ENCODE peak calls at places on chromosomes 4 and X, in five cellular contexts. One of them, this sample, is unnamed.

GRCh38 chr4:91936301-91936700 is 367.5 kb upstream of the GRID2 start:
- DNase-seq in left lung: no peak
- DNase-seq in heart left ventricle: no peak
- DNase-seq in breast epithelium: no peak
- DNase-seq in right cardiac atrium: no peak
- DNase-seq in this sample: no peak

GRCh38 chrX:96761566-96761965 is 76.9 kb downstream of the DIAPH2 start:
- DNase-seq in left lung: no peak
- DNase-seq in heart left ventricle: no peak
- DNase-seq in breast epithelium: no peak
- DNase-seq in right cardiac atrium: no peak
- DNase-seq in this sample: no peak

GRCh38 chrX:49838374-49838773 is 9.3 kb downstream of the PAGE4 start:
- DNase-seq in left lung: no peak
- DNase-seq in heart left ventricle: no peak
- DNase-seq in breast epithelium: no peak
- DNase-seq in right cardiac atrium: no peak
- DNase-seq in this sample: no peak

GRCh38 chrX:65528705-65529340 is 5.8 kb downstream of the LAS1L start:
- DNase-seq in left lung: no peak
- DNase-seq in heart left ventricle: no peak
- DNase-seq in breast epithelium: no peak
- DNase-seq in right cardiac atrium: no peak
- DNase-seq in this sample: peak; percentile 32

GRCh38 chrX:30975467-30975866 is 86.4 kb upstream of the TAB3 start:
- DNase-seq in left lung: no peak
- DNase-seq in heart left ventricle: no peak
- DNase-seq in breast epithelium: no peak
- DNase-seq in right cardiac atrium: no peak
- DNase-seq in this sample: no peak

GRCh38 chr4:121900132-121900983 is 30.1 kb upstream of the BBS7 start:
- DNase-seq in left lung: no peak
- DNase-seq in heart left ventricle: peak; percentile 24
- DNase-seq in breast epithelium: no peak
- DNase-seq in right cardiac atrium: no peak
- DNase-seq in this sample: no peak

GRCh38 chr4:174091130-174091529 is 192.3 kb downstream of the FBXO8 start:
- DNase-seq in left lung: no peak
- DNase-seq in heart left ventricle: no peak
- DNase-seq in breast epithelium: no peak
- DNase-seq in right cardiac atrium: no peak
- DNase-seq in this sample: no peak

GRCh38 chr4:56129431-56129861 is 180.7 kb downstream of the CEP135 start:
- DNase-seq in left lung: no peak
- DNase-seq in heart left ventricle: no peak
- DNase-seq in breast epithelium: no peak
- DNase-seq in right cardiac atrium: no peak
- DNase-seq in this sample: no peak

GRCh38 chr4:52370576-52370975 is 288.5 kb downstream of the USP46 start:
- DNase-seq in left lung: no peak
- DNase-seq in heart left ventricle: no peak
- DNase-seq in breast epithelium: no peak
- DNase-seq in right cardiac atrium: no peak
- DNase-seq in this sample: no peak

GRCh38 chrX:14497184-14497666 is 32.1 kb upstream of the GLRA2 start:
- DNase-seq in left lung: no peak
- DNase-seq in heart left ventricle: no peak
- DNase-seq in breast epithelium: no peak
- DNase-seq in right cardiac atrium: no peak
- DNase-seq in this sample: no peak

GRCh38 chr4:47104986-47105385 is 73.6 kb downstream of the GABRB1 start:
- DNase-seq in left lung: no peak
- DNase-seq in heart left ventricle: no peak
- DNase-seq in breast epithelium: no peak
- DNase-seq in right cardiac atrium: no peak
- DNase-seq in this sample: no peak

GRCh38 chrX:49995795-49996455 is 73.5 kb downstream of the CLCN5 start:
- DNase-seq in left lung: no peak
- DNase-seq in heart left ventricle: no peak
- DNase-seq in breast epithelium: no peak
- DNase-seq in right cardiac atrium: no peak
- DNase-seq in this sample: no peak

GRCh38 chr4:53716471-53717063 is 125.3 kb upstream of the LNX1 start:
- DNase-seq in left lung: no peak
- DNase-seq in heart left ventricle: no peak
- DNase-seq in breast epithelium: no peak
- DNase-seq in right cardiac atrium: no peak
- DNase-seq in this sample: no peak

GRCh38 chr4:185534534-185534849 is 815 bp downstream of the PDLIM3 start:
- DNase-seq in left lung: no peak
- DNase-seq in heart left ventricle: no peak
- DNase-seq in breast epithelium: no peak
- DNase-seq in right cardiac atrium: no peak
- DNase-seq in this sample: no peak

GRCh38 chr4:185535818-185536729 is 767 bp upstream of the PDLIM3 start:
- DNase-seq in left lung: no peak
- DNase-seq in heart left ventricle: peak; percentile 69
- DNase-seq in breast epithelium: no peak
- DNase-seq in right cardiac atrium: peak; percentile 76
- DNase-seq in this sample: peak; percentile 92

GRCh38 chr4:185532795-185533324 is 2.4 kb downstream of the PDLIM3 start:
- DNase-seq in left lung: no peak
- DNase-seq in heart left ventricle: no peak
- DNase-seq in breast epithelium: no peak
- DNase-seq in right cardiac atrium: no peak
- DNase-seq in this sample: no peak

GRCh38 chr4:185532327-185532726 is 3.0 kb downstream of the PDLIM3 start:
- DNase-seq in left lung: no peak
- DNase-seq in heart left ventricle: peak; percentile 49
- DNase-seq in breast epithelium: no peak
- DNase-seq in right cardiac atrium: peak; percentile 39
- DNase-seq in this sample: peak; percentile 62

DNA sequence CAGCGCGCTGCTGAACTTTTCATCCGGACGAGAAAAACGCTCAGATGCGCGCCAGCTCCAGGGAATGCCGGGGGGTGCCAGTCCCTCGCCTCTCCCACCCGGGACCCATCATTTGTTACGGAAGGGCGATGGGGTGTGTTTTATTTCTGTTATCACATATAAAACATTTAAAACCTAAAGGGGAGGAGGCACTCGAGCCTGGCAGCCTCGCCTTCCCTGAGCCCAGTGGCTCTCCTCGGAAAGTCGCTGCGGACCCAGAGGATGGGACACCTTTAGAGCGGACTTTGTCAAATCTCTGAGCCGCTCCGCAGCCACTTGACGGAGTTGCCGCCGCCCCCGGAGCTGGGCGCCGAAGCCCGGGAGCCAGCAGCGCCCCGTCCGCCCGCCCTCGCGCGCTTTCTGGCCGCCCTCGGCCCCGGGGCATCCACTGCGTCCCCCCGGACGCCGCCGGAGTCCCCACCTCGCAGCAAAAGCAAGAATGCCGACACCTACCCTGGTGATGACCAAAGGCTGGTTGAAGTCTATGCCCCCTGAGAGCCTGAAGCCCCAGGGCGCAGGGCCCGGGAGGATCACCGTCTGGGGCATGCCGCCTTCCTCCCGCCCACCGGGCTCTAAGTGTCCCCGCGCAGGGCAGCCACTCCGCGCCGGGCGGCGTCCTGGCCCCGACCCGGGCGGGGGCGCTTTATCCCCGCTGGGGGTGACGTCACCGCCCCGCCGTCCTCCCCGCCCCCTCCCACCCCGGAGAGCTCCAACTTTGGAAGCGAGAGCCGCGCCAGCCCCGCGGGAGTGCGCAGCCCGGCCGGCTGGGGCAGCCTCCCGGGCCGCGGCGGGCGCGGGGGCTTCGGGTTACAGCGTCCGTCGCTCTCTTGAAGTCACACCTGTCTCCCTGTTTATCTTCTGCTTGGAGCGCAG is at the start of gene PDLIM3:
- DNase-seq in left lung: peak; percentile 85
- DNase-seq in heart left ventricle: peak; percentile 87
- DNase-seq in breast epithelium: peak; percentile 70
- DNase-seq in right cardiac atrium: peak; percentile 94
- DNase-seq in this sample: peak; percentile 91
- H3K4me3 ChIP-seq in left lung: peak within 1 kb of the TSS; percentile 52
- H3K4me3 ChIP-seq in heart left ventricle: peak within 1 kb of the TSS; percentile 97
- H3K4me3 ChIP-seq in breast epithelium: peak within 1 kb of the TSS; percentile 94
- H3K4me3 ChIP-seq in right cardiac atrium: peak within 1 kb of the TSS; percentile 99
- H3K4me3 ChIP-seq in this sample: peak within 1 kb of the TSS; percentile 98

GRCh38 chr4:104489731-104490095 is 5.0 kb downstream of the CXXC4 start:
- DNase-seq in left lung: no peak
- DNase-seq in heart left ventricle: no peak
- DNase-seq in breast epithelium: no peak
- DNase-seq in right cardiac atrium: no peak
- DNase-seq in this sample: no peak
- H3K4me1 ChIP-seq in left lung: no peaks in the 10 kb centered on the region
- H3K4me1 ChIP-seq in heart left ventricle: peaks cover 10% of the 10 kb centered on the region
- H3K4me1 ChIP-seq in breast epithelium: no peaks in the 10 kb centered on the region
- H3K4me1 ChIP-seq in right cardiac atrium: no peaks in the 10 kb centered on the region
- H3K4me1 ChIP-seq in this sample: peaks cover 14% of the 10 kb centered on the region

GRCh38 chrX:20019672-20020365 is 29.0 kb upstream of the BCLAF3 start:
- DNase-seq in left lung: no peak
- DNase-seq in heart left ventricle: peak; percentile 57
- DNase-seq in breast epithelium: no peak
- DNase-seq in right cardiac atrium: no peak
- DNase-seq in this sample: no peak
- H3K9me3 ChIP-seq in left lung: peaks cover 10% of the 10 kb centered on the region
- H3K9me3 ChIP-seq in heart left ventricle: peaks cover 22% of the 10 kb centered on the region
- H3K9me3 ChIP-seq in breast epithelium: peaks cover 17% of the 10 kb centered on the region
- H3K9me3 ChIP-seq in right cardiac atrium: no peaks in the 10 kb centered on the region
- H3K9me3 ChIP-seq in this sample: no peaks in the 10 kb centered on the region

DNA sequence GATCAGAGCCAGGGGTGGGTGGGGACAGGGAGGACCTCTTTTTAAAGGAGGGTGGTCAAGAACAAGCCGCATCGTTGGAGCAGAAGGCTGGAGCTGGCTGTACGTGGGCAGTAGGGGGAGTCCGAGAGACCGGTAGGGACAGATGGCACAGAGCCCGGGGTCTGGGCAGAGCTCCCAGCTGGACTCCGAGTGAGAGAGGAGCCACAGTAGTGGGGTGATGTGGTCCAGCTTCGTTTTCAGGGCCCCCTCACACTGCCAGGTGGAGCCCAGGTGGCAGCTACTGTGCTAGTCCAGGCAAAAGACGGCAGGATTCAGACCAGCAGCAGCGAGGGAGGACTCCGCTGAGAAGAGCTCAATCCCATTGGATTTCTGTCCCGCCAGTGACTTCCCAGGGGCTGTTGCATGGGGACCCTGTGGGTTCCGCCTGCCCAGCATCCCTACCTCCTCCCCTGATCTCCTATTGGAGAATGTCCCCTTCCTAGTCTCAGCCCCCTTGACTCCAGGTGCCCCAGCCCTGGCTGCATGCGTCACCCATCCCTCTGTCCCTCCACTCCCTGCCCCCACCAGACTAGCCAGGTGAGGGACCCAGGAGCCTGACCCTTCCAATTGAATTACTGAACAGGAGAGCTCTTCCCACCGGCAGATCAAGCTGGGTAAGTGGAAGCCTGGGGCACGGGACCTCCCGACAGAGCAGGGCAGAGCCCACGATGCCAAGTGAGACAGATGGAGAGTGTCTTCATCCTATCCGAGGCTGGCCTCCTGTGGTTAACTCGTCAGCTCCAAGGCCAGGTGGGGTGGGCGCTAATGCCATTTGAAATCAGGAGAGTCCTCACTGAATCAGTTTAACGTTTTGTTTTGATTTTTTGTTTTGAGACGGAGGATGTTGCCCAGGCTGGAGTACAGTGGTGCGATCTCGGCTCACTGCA is 2.9 kb downstream of the ARHGAP4 start:
- DNase-seq in left lung: peak; percentile 87
- DNase-seq in heart left ventricle: peak; percentile 86
- DNase-seq in breast epithelium: peak; percentile 77
- DNase-seq in right cardiac atrium: peak; percentile 94
- DNase-seq in this sample: peak; percentile 80
- H3K4me3 ChIP-seq in left lung: peak overlapping the region; percentile 57
- H3K4me3 ChIP-seq in heart left ventricle: no peak overlapping the region
- H3K4me3 ChIP-seq in breast epithelium: no peak overlapping the region
- H3K4me3 ChIP-seq in right cardiac atrium: no peak overlapping the region
- H3K4me3 ChIP-seq in this sample: no peak overlapping the region

GRCh38 chr4:1247811-1248261 is 1.1 kb downstream of the CTBP1 start:
- DNase-seq in left lung: no peak
- DNase-seq in heart left ventricle: no peak
- DNase-seq in breast epithelium: peak; percentile 54
- DNase-seq in right cardiac atrium: no peak
- DNase-seq in this sample: no peak
- H3K4me1 ChIP-seq in left lung: peaks cover 32% of the 10 kb centered on the region
- H3K4me1 ChIP-seq in heart left ventricle: peaks cover 63% of the 10 kb centered on the region
- H3K4me1 ChIP-seq in breast epithelium: peaks cover 42% of the 10 kb centered on the region
- H3K4me1 ChIP-seq in right cardiac atrium: peaks cover 26% of the 10 kb centered on the region
- H3K4me1 ChIP-seq in this sample: peaks cover 59% of the 10 kb centered on the region

GRCh38 chr4:11590132-11590531 is 161.4 kb upstream of the HS3ST1 start:
- DNase-seq in left lung: no peak
- DNase-seq in heart left ventricle: no peak
- DNase-seq in breast epithelium: no peak
- DNase-seq in right cardiac atrium: no peak
- DNase-seq in this sample: no peak
- H3K9me3 ChIP-seq in left lung: no peaks in the 10 kb centered on the region
- H3K9me3 ChIP-seq in heart left ventricle: no peaks in the 10 kb centered on the region
- H3K9me3 ChIP-seq in breast epithelium: no peaks in the 10 kb centered on the region
- H3K9me3 ChIP-seq in right cardiac atrium: no peaks in the 10 kb centered on the region
- H3K9me3 ChIP-seq in this sample: no peaks in the 10 kb centered on the region

DNA sequence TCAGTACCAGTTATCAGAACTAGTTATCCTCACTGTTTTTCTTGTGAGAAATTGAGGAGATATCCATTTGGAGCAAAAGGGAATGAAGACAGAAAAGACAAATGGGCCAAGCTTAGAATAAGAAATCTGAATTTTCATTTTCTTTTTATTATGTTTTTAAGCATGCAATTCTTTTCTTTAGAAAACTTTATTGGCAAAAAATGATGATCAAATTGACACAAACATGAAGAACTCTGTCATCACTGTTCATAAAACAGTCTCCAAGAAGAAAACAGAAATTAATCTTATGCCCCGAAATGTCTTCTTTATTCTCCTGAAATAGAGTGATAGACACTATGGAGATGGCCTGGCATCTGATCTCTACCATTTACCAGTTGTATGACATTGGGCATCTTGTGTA is 139.0 kb downstream of the ARHGAP24 start:
- DNase-seq in left lung: no peak
- DNase-seq in heart left ventricle: no peak
- DNase-seq in breast epithelium: no peak
- DNase-seq in right cardiac atrium: no peak
- DNase-seq in this sample: no peak
- H3K4me3 ChIP-seq in left lung: no peak overlapping the region
- H3K4me3 ChIP-seq in heart left ventricle: no peak overlapping the region
- H3K4me3 ChIP-seq in breast epithelium: no peak overlapping the region
- H3K4me3 ChIP-seq in right cardiac atrium: no peak overlapping the region
- H3K4me3 ChIP-seq in this sample: no peak overlapping the region

DNA sequence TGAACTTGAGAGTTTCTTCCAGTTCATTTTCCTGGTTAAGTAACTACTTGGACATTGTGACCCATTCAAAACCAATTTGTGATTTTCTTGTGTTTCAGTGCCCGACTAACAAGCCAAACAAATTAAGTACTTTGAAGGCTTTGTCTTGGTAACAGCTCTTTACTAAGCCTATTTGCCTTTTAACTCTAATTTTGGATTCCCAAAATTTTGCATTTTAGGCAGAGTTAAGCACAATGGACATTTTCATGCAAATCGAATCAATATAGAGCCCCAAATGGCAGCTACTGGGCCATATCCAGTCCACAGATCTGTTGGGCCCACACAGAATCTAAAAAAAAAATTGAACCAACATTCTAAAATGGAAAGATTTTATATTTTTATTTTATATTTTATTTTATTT is 31.4 kb upstream of the CHRNA9 start:
- DNase-seq in left lung: no peak
- DNase-seq in heart left ventricle: no peak
- DNase-seq in breast epithelium: no peak
- DNase-seq in right cardiac atrium: no peak
- DNase-seq in this sample: no peak
- H3K4me1 ChIP-seq in left lung: no peaks in the 10 kb centered on the region
- H3K4me1 ChIP-seq in heart left ventricle: no peaks in the 10 kb centered on the region
- H3K4me1 ChIP-seq in breast epithelium: no peaks in the 10 kb centered on the region
- H3K4me1 ChIP-seq in right cardiac atrium: no peaks in the 10 kb centered on the region
- H3K4me1 ChIP-seq in this sample: no peaks in the 10 kb centered on the region